ENCODE peak calls at places on chromosomes 1 and 21, in ten cellular contexts. L is naive thymus-derived CD4-positive, alpha-beta T cell; J is SK-N-SH; V is cardiac muscle cell; S is suprapubic skin; M is heart right ventricle; H is left ventricle myocardium inferior; E is IMR-90; R is dorsolateral prefrontal cortex; X is mesendoderm. Y is an unnamed sample.
A peak's percentile ranks its signal among the peaks of the same experiment; 100 is the strongest.

GRCh38 chr1:244075247-244075722 is 24.2 kb downstream of the ZBTB18 start:
- DNase-seq in L (no peak), J (no peak), V (no peak), S (no peak), M (no peak), H (no peak), E (no peak), R (no peak), X (peak; percentile 79), Y (no peak)

GRCh38 chr1:203581841-203582240 is 44.8 kb upstream of the ATP2B4 start:
- DNase-seq in L (no peak), J (no peak), V (no peak), S (no peak), M (no peak), H (no peak), E (no peak), R (no peak), X (no peak), Y (no peak)

GRCh38 chr1:1788646-1789431 is 10.6 kb upstream of the NADK start:
- DNase-seq in L (no peak), J (peak; percentile 53), V (peak; percentile 40), S (no peak), M (no peak), H (no peak), E (peak; percentile 42), R (no peak), X (peak; percentile 64), Y (no peak)

GRCh38 chr21:41961753-41962152 is 7.9 kb upstream of the C2CD2 start:
- DNase-seq in L (no peak), J (no peak), V (no peak), S (no peak), M (no peak), H (no peak), E (no peak), R (no peak), X (no peak), Y (no peak)

GRCh38 chr1:156797212-156797871 is 19.3 kb downstream of the SH2D2A start:
- DNase-seq in L (no peak), J (peak; percentile 68), V (peak; percentile 50), S (peak; percentile 9), M (no peak), H (no peak), E (peak; percentile 64), R (no peak), X (peak; percentile 93), Y (peak; percentile 81)

GRCh38 chr1:53316058-53316741 is 11.7 kb downstream of the LRP8 start:
- DNase-seq in L (no peak), J (peak; percentile 86), V (no peak), S (no peak), M (no peak), H (no peak), E (peak; percentile 27), R (no peak), X (peak; percentile 79), Y (no peak)

GRCh38 chr1:157367091-157367739 is 185.1 kb downstream of the FCRL5 start:
- DNase-seq in L (no peak), J (no peak), V (no peak), S (no peak), M (no peak), H (no peak), E (no peak), R (no peak), X (no peak), Y (no peak)

GRCh38 chr21:43956667-43957030 is 55.5 kb upstream of the TRAPPC10 start:
- DNase-seq in L (no peak), J (no peak), V (no peak), S (no peak), M (no peak), H (no peak), E (peak; percentile 55), R (no peak), X (no peak), Y (no peak)

GRCh38 chr1:2204384-2205190 is 10.0 kb upstream of the FAAP20 start:
- DNase-seq in L (no peak), J (peak; percentile 99), V (no peak), S (peak; percentile 92), M (peak; percentile 91), H (peak; percentile 86), E (peak; percentile 33), R (no peak), X (peak; percentile 89), Y (no peak)

GRCh38 chr1:202016022-202016624 is 5.7 kb downstream of the ELF3 start:
- DNase-seq in L (no peak), J (no peak), V (no peak), S (no peak), M (no peak), H (no peak), E (peak; percentile 78), R (no peak), X (no peak), Y (no peak)

GRCh38 chr1:202018476-202019234 is 8.3 kb downstream of the ELF3 start:
- DNase-seq in L (no peak), J (no peak), V (peak; percentile 42), S (no peak), M (no peak), H (no peak), E (no peak), R (no peak), X (peak; percentile 43), Y (no peak)

GRCh38 chr1:202016717-202017384 is 6.5 kb downstream of the ELF3 start:
- DNase-seq in L (no peak), J (no peak), V (no peak), S (no peak), M (no peak), H (no peak), E (no peak), R (no peak), X (no peak), Y (no peak)

GRCh38 chr1:202017385-202018225 is 7.2 kb downstream of the ELF3 start:
- DNase-seq in L (no peak), J (no peak), V (no peak), S (no peak), M (no peak), H (no peak), E (no peak), R (no peak), X (peak; percentile 25), Y (no peak)

DNA sequence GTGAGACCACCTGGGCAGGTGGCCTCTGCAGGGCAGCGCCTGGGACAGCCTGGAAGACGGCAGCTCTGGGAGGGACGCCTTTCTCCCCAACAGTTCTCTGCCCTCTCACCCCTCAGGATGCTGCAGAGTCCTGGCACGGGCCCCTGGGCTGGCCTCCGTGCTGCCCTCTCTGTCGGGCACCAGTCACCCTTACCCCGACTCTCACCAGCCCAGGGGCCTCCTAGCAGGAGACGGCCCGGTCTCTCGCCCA is 7.8 kb downstream of the ELF3 start:
- DNase-seq in L (no peak), J (no peak), V (no peak), S (no peak), M (no peak), H (no peak), E (no peak), R (no peak), X (no peak), Y (no peak)
- H3K27ac ChIP-seq in L (no peak overlapping the region), J (no peak overlapping the region), V (no peak overlapping the region), S (peak overlapping the region; percentile 43), M (no peak overlapping the region), H (no peak overlapping the region), E (no peak overlapping the region), R (no peak overlapping the region), X (no peak overlapping the region), Y (no peak overlapping the region)

DNA sequence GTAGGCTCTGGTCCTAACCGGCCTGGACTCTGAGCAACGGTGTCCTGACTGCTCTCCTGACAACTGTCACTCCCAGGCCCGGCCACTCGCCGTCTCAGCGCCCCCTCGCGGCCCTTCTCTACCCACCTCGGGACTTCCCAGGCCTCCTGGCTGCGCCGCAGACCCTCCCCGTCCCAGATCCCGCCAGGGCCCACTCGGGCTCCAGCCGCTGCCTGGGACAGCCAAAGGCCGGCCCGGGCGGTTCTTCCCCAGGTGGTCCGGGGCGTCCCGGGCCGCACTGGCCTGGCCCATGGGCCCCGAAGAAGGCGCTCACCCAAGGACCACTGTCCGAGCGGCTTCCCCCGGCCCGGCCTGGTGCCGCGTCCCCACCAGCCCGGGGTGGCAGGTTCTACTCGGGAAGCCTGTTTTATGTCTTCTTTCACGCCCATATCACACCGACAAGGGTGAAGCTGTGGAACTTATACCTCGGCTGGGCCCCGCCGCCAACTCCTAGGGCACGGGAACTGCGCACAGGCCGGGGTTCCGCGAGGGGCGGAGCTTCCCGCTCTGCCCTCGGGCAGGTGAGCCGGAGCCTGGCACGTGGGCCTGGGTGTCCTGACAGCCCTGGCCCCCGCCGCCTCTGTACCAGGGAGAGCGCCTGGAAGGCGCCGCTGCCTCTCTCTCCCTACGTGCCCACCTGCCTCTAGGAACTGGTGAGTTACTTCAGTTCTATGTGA is 138.3 kb downstream of the TTLL7 start:
- DNase-seq in L (peak; percentile 69), J (no peak), V (peak; percentile 69), S (peak; percentile 73), M (peak; percentile 88), H (peak; percentile 87), E (no peak), R (peak; percentile 85), X (peak; percentile 80), Y (peak; percentile 64)
- H3K4me3 ChIP-seq in L (peak overlapping the region; percentile 68), J (no peak overlapping the region), V (peak overlapping the region; percentile 29), S (peak overlapping the region; percentile 63), M (peak overlapping the region; percentile 60), H (peak overlapping the region; percentile 76), E (peak overlapping the region; percentile 7), R (peak overlapping the region; percentile 74), X (peak overlapping the region; percentile 18), Y (no peak overlapping the region)

DNA sequence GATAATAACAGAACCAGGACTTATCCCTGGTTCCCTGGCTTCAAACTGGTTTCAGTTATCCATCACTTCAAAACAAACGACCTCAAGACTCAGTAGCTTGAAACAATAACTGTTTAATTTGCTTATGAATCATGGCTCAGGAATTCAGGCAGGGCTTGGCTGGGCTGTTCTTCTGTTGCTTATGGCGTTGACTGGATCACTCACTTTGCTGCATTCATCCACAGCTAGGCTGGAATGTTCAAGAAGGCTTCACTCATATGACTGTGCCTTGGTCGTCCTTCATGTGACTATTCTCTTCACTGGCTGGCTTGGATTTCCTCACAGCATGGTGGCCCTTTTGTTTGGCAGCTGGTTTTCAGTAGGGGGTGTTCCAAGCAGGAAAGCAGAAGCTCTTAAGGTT is 5.1 kb downstream of the NOS1AP start:
- DNase-seq in L (no peak), J (no peak), V (no peak), S (no peak), M (no peak), H (no peak), E (no peak), R (no peak), X (peak; percentile 41), Y (no peak)
- H3K27ac ChIP-seq in L (no peak overlapping the region), J (no peak overlapping the region), V (no peak overlapping the region), S (no peak overlapping the region), M (no peak overlapping the region), H (no peak overlapping the region), E (no peak overlapping the region), R (no peak overlapping the region), X (no peak overlapping the region), Y (no peak overlapping the region)

DNA sequence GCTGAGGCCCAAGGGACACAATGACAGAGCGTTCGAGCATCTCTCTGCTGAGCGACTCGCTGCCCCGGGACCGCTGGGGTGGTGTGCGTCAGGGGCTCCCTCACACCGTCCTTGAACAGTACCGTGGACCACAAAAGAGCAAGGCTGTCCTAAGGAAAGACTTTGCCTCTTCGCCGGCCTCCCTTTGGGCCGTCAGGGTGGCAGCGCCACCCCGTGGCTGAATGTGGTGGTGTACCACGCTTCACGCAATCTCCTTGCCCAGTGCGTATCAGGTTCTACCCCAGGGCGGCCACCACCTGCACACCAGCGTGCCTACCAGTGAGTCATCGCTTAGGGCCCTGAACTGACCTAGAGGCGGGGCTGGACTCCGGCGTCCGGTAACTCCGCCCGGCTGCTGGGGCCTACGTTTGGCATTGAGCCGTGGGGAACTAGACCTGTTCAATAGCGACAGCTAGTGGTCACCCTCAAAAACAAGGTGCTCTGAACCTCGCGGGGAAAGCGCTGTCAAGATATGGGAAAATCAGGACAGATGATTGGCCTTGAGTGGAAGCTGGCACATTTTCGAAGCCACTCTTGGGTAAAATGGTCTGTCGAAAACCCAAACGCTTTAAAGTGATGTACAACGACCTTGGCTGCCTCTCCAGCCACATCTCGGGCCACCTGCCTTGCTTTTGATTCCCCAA is 8.1 kb upstream of the TRAF3IP3 start:
- DNase-seq in L (peak; percentile 82), J (no peak), V (peak; percentile 94), S (peak; percentile 94), M (peak; percentile 87), H (peak; percentile 87), E (peak; percentile 89), R (peak; percentile 60), X (peak; percentile 98), Y (peak; percentile 83)
- H3K4me3 ChIP-seq in L (peak overlapping the region; percentile 76), J (no peak overlapping the region), V (no peak overlapping the region), S (peak overlapping the region; percentile 29), M (no peak overlapping the region), H (peak overlapping the region; percentile 49), E (peak overlapping the region; percentile 6), R (peak overlapping the region; percentile 66), X (no peak overlapping the region), Y (peak overlapping the region; percentile 66)